ENCODE peak calls at places on chromosomes 5 and 9, in seven cellular contexts. One of them, this sample, is unnamed.

GRCh38 chr5:137152616-137153015 is 346.5 kb downstream of the SPOCK1 start:
- DNase-seq in breast epithelium: no peak
- DNase-seq in lung: no peak
- DNase-seq in PC-3: no peak
- DNase-seq in CD4-positive, CD25-positive, alpha-beta regulatory T cell: no peak
- DNase-seq in adipocyte: no peak
- DNase-seq in stimulated activated CD4-positive, alpha-beta T cell treated with anti-CD3 and anti-CD28 coated beads, Interleukin-1b, Interleukin-23, amount 100 ng/mL, for 24 hours: no peak
- DNase-seq in this sample: no peak

GRCh38 chr5:159010611-159011497 is 88.9 kb downstream of the EBF1 start:
- DNase-seq in breast epithelium: no peak
- DNase-seq in lung: no peak
- DNase-seq in PC-3: no peak
- DNase-seq in CD4-positive, CD25-positive, alpha-beta regulatory T cell: no peak
- DNase-seq in adipocyte: no peak
- DNase-seq in stimulated activated CD4-positive, alpha-beta T cell treated with anti-CD3 and anti-CD28 coated beads, Interleukin-1b, Interleukin-23, amount 100 ng/mL, for 24 hours: no peak
- DNase-seq in this sample: no peak

GRCh38 chr5:75510417-75510835 is 1.0 kb downstream of the CERT1 start:
- DNase-seq in breast epithelium: peak
- DNase-seq in lung: no peak
- DNase-seq in PC-3: peak
- DNase-seq in CD4-positive, CD25-positive, alpha-beta regulatory T cell: no peak
- DNase-seq in adipocyte: peak
- DNase-seq in stimulated activated CD4-positive, alpha-beta T cell treated with anti-CD3 and anti-CD28 coated beads, Interleukin-1b, Interleukin-23, amount 100 ng/mL, for 24 hours: no peak
- DNase-seq in this sample: no peak

GRCh38 chr5:35198681-35199080 is 31.6 kb downstream of the PRLR start:
- DNase-seq in breast epithelium: no peak
- DNase-seq in lung: no peak
- DNase-seq in PC-3: no peak
- DNase-seq in CD4-positive, CD25-positive, alpha-beta regulatory T cell: no peak
- DNase-seq in adipocyte: no peak
- DNase-seq in stimulated activated CD4-positive, alpha-beta T cell treated with anti-CD3 and anti-CD28 coated beads, Interleukin-1b, Interleukin-23, amount 100 ng/mL, for 24 hours: no peak
- DNase-seq in this sample: no peak

GRCh38 chr5:55218966-55219365 is 8.1 kb downstream of the MCIDAS start:
- DNase-seq in breast epithelium: no peak
- DNase-seq in lung: peak
- DNase-seq in PC-3: peak
- DNase-seq in CD4-positive, CD25-positive, alpha-beta regulatory T cell: no peak
- DNase-seq in adipocyte: no peak
- DNase-seq in stimulated activated CD4-positive, alpha-beta T cell treated with anti-CD3 and anti-CD28 coated beads, Interleukin-1b, Interleukin-23, amount 100 ng/mL, for 24 hours: no peak
- DNase-seq in this sample: no peak

GRCh38 chr5:76579166-76579765 is 43.9 kb downstream of the F2RL2 start:
- DNase-seq in breast epithelium: no peak
- DNase-seq in lung: no peak
- DNase-seq in PC-3: peak
- DNase-seq in CD4-positive, CD25-positive, alpha-beta regulatory T cell: no peak
- DNase-seq in adipocyte: no peak
- DNase-seq in stimulated activated CD4-positive, alpha-beta T cell treated with anti-CD3 and anti-CD28 coated beads, Interleukin-1b, Interleukin-23, amount 100 ng/mL, for 24 hours: no peak
- DNase-seq in this sample: no peak

GRCh38 chr5:60722416-60722815 is 22.4 kb upstream of the DEPDC1B start:
- DNase-seq in breast epithelium: no peak
- DNase-seq in lung: no peak
- DNase-seq in PC-3: no peak
- DNase-seq in CD4-positive, CD25-positive, alpha-beta regulatory T cell: no peak
- DNase-seq in adipocyte: no peak
- DNase-seq in stimulated activated CD4-positive, alpha-beta T cell treated with anti-CD3 and anti-CD28 coated beads, Interleukin-1b, Interleukin-23, amount 100 ng/mL, for 24 hours: no peak
- DNase-seq in this sample: no peak

GRCh38 chr5:126692971-126693370 is 84.0 kb upstream of the LMNB1 start:
- DNase-seq in breast epithelium: no peak
- DNase-seq in lung: no peak
- DNase-seq in PC-3: no peak
- DNase-seq in CD4-positive, CD25-positive, alpha-beta regulatory T cell: no peak
- DNase-seq in adipocyte: no peak
- DNase-seq in stimulated activated CD4-positive, alpha-beta T cell treated with anti-CD3 and anti-CD28 coated beads, Interleukin-1b, Interleukin-23, amount 100 ng/mL, for 24 hours: no peak
- DNase-seq in this sample: no peak

GRCh38 chr5:137594717-137595116 is 95.6 kb upstream of the SPOCK1 start:
- DNase-seq in breast epithelium: no peak
- DNase-seq in lung: no peak
- DNase-seq in PC-3: no peak
- DNase-seq in CD4-positive, CD25-positive, alpha-beta regulatory T cell: no peak
- DNase-seq in adipocyte: peak
- DNase-seq in stimulated activated CD4-positive, alpha-beta T cell treated with anti-CD3 and anti-CD28 coated beads, Interleukin-1b, Interleukin-23, amount 100 ng/mL, for 24 hours: no peak
- DNase-seq in this sample: no peak

GRCh38 chr9:2641033-2641432 is 19.4 kb downstream of the VLDLR start:
- DNase-seq in breast epithelium: no peak
- DNase-seq in lung: no peak
- DNase-seq in PC-3: no peak
- DNase-seq in CD4-positive, CD25-positive, alpha-beta regulatory T cell: no peak
- DNase-seq in adipocyte: no peak
- DNase-seq in stimulated activated CD4-positive, alpha-beta T cell treated with anti-CD3 and anti-CD28 coated beads, Interleukin-1b, Interleukin-23, amount 100 ng/mL, for 24 hours: no peak
- DNase-seq in this sample: no peak

GRCh38 chr9:96020822-96021615 is 145.5 kb downstream of the ERCC6L2 start:
- DNase-seq in breast epithelium: no peak
- DNase-seq in lung: peak
- DNase-seq in PC-3: no peak
- DNase-seq in CD4-positive, CD25-positive, alpha-beta regulatory T cell: no peak
- DNase-seq in adipocyte: peak
- DNase-seq in stimulated activated CD4-positive, alpha-beta T cell treated with anti-CD3 and anti-CD28 coated beads, Interleukin-1b, Interleukin-23, amount 100 ng/mL, for 24 hours: no peak
- DNase-seq in this sample: no peak

GRCh38 chr5:160516696-160517530 is 95.3 kb downstream of the PTTG1 start:
- DNase-seq in breast epithelium: no peak
- DNase-seq in lung: no peak
- DNase-seq in PC-3: peak
- DNase-seq in CD4-positive, CD25-positive, alpha-beta regulatory T cell: no peak
- DNase-seq in adipocyte: no peak
- DNase-seq in stimulated activated CD4-positive, alpha-beta T cell treated with anti-CD3 and anti-CD28 coated beads, Interleukin-1b, Interleukin-23, amount 100 ng/mL, for 24 hours: no peak
- DNase-seq in this sample: no peak

GRCh38 chr9:109806506-109807115 is 26.6 kb downstream of the PALM2AKAP2 start:
- DNase-seq in breast epithelium: no peak
- DNase-seq in lung: no peak
- DNase-seq in PC-3: no peak
- DNase-seq in CD4-positive, CD25-positive, alpha-beta regulatory T cell: no peak
- DNase-seq in adipocyte: peak
- DNase-seq in stimulated activated CD4-positive, alpha-beta T cell treated with anti-CD3 and anti-CD28 coated beads, Interleukin-1b, Interleukin-23, amount 100 ng/mL, for 24 hours: no peak
- DNase-seq in this sample: no peak

GRCh38 chr9:10007356-10007755 is 605.4 kb downstream of the PTPRD start:
- DNase-seq in breast epithelium: no peak
- DNase-seq in lung: no peak
- DNase-seq in PC-3: no peak
- DNase-seq in CD4-positive, CD25-positive, alpha-beta regulatory T cell: no peak
- DNase-seq in adipocyte: no peak
- DNase-seq in stimulated activated CD4-positive, alpha-beta T cell treated with anti-CD3 and anti-CD28 coated beads, Interleukin-1b, Interleukin-23, amount 100 ng/mL, for 24 hours: no peak
- DNase-seq in this sample: no peak